ENCODE peak calls at places on chromosomes 1 and 21, in ten cellular contexts. F, O, K, A, L, H, B, M, D and Q are unnamed samples.

GRCh38 chr21:44736291-44737004 is 25.1 kb upstream of the TSPEAR start:
- DNase-seq in A (no peak), K (no peak), L (no peak), B (no peak), D (no peak), O (no peak), M (no peak), F (no peak), H (no peak), Q (peak)

GRCh38 chr1:41475859-41476567 is 8.5 kb downstream of the EDN2 start:
- DNase-seq in H (no peak), M (no peak), D (peak), K (no peak), B (peak), F (no peak), A (no peak), O (no peak), L (no peak), Q (no peak)

GRCh38 chr1:12448746-12449177 is 169.2 kb downstream of the DHRS3 start:
- DNase-seq in L (peak), M (no peak), O (no peak), K (no peak), B (peak), A (no peak), H (no peak), F (no peak), D (no peak), Q (no peak)

GRCh38 chr1:193542668-193543067 is 356.3 kb upstream of the B3GALT2 start:
- DNase-seq in L (no peak), K (no peak), B (no peak), M (no peak), F (no peak), D (no peak), O (no peak), A (no peak), H (no peak), Q (no peak)

GRCh38 chr1:108038837-108039236 is 73.9 kb upstream of the VAV3 start:
- DNase-seq in H (no peak), L (no peak), O (no peak), M (no peak), F (no peak), D (no peak), B (no peak), K (no peak), A (no peak), Q (no peak)

GRCh38 chr21:35457097-35457496 is 408.0 kb upstream of the RUNX1 start:
- DNase-seq in O (no peak), F (no peak), H (no peak), M (no peak), B (no peak), L (no peak), D (no peak), A (no peak), K (no peak), Q (no peak)

GRCh38 chr1:204651843-204652421 is 33.6 kb downstream of the LRRN2 start:
- DNase-seq in L (no peak), M (no peak), H (no peak), A (no peak), O (no peak), D (no peak), K (no peak), B (no peak), F (no peak), Q (no peak)

GRCh38 chr1:16187748-16188401 is 24.6 kb downstream of the ARHGEF19 start:
- DNase-seq in L (peak), A (no peak), K (peak), M (peak), D (peak), O (no peak), H (peak), F (peak), B (peak), Q (peak)

GRCh38 chr1:53073899-53074311 is 11.9 kb downstream of the PODN start:
- DNase-seq in L (no peak), K (no peak), O (no peak), D (peak), M (no peak), B (no peak), F (no peak), A (no peak), H (no peak), Q (no peak)

GRCh38 chr21:38121888-38122705 is 134.7 kb upstream of the KCNJ15 start:
- DNase-seq in D (no peak), A (no peak), B (no peak), K (no peak), M (no peak), O (no peak), F (no peak), L (no peak), H (no peak), Q (no peak)

GRCh38 chr1:225657462-225657989 is 4.6 kb upstream of the ENAH start:
- DNase-seq in F (no peak), H (no peak), K (no peak), D (no peak), A (no peak), L (no peak), M (no peak), B (peak), O (peak), Q (peak)

GRCh38 chr1:231395051-231395995 is 26.8 kb downstream of the EGLN1 start:
- DNase-seq in M (no peak), B (peak), L (peak), H (no peak), D (no peak), K (no peak), A (peak), F (no peak), O (peak), Q (peak)

GRCh38 chr1:179253286-179253972 is 24.0 kb upstream of the ABL2 start:
- DNase-seq in M (no peak), D (no peak), O (no peak), A (no peak), F (no peak), B (no peak), L (no peak), K (no peak), H (no peak), Q (peak)

GRCh38 chr21:34072145-34073031 is 990 bp upstream of the MRPS6 start:
- DNase-seq in L (peak), D (peak), K (no peak), B (peak), A (no peak), O (no peak), H (peak), F (peak), M (no peak), Q (no peak)

GRCh38 chr1:170881268-170882265 is 53.8 kb upstream of the MROH9 start:
- DNase-seq in K (no peak), B (peak), D (no peak), A (peak), M (no peak), O (peak), H (no peak), F (no peak), L (no peak), Q (peak)

GRCh38 chr1:248696261-248696660 is 6.3 kb downstream of the OR14I1 start:
- DNase-seq in F (no peak), K (no peak), B (no peak), A (no peak), D (no peak), H (no peak), L (peak), O (no peak), M (no peak), Q (no peak)

GRCh38 chr1:193589597-193590040 is 403.2 kb upstream of the B3GALT2 start:
- DNase-seq in B (no peak), K (no peak), D (no peak), M (no peak), L (peak), H (no peak), A (no peak), O (peak), F (no peak), Q (peak)

GRCh38 chr1:202567747-202568146 is 142.5 kb downstream of the SYT2 start:
- DNase-seq in M (no peak), L (no peak), H (no peak), B (peak), F (no peak), A (no peak), O (no peak), K (no peak), D (no peak), Q (no peak)

GRCh38 chr1:183126528-183126927 is 59.5 kb upstream of the LAMC2 start:
- DNase-seq in B (peak), L (no peak), M (no peak), O (no peak), D (no peak), H (no peak), F (no peak), K (no peak), A (no peak), Q (no peak)

GRCh38 chr1:53860967-53861411 is 22.9 kb upstream of the NDC1 start:
- DNase-seq in O (peak), A (no peak), M (peak), B (peak), D (peak), K (peak), F (peak), L (peak), H (peak), Q (peak)

GRCh38 chr1:154943649-154944421 is 7.3 kb upstream of the PMVK start:
- DNase-seq in B (peak), D (no peak), L (peak), M (peak), O (no peak), F (peak), A (no peak), K (no peak), H (peak), Q (peak)

GRCh38 chr21:36246080-36246631 is 73.8 kb upstream of the MORC3 start:
- DNase-seq in B (no peak), D (no peak), O (no peak), H (no peak), L (peak), A (no peak), F (no peak), K (no peak), M (no peak), Q (no peak)

GRCh38 chr1:56508523-56508983 is 70.8 kb downstream of the PLPP3 start:
- DNase-seq in O (no peak), F (no peak), A (no peak), D (peak), K (no peak), M (no peak), L (peak), H (no peak), B (peak), Q (peak)

GRCh38 chr21:44920694-44921604 is at the start of gene ITGB2:
- DNase-seq in H (peak), A (no peak), M (no peak), L (peak), F (no peak), D (peak), B (no peak), K (no peak), O (no peak), Q (no peak)

GRCh38 chr1:234745844-234746797 is 136.1 kb upstream of the IRF2BP2 start:
- DNase-seq in D (no peak), A (peak), K (no peak), F (no peak), L (no peak), O (no peak), H (no peak), M (no peak), B (peak), Q (peak)

GRCh38 chr1:8317647-8318360 is at the start of gene SLC45A1:
- DNase-seq in H (peak), F (peak), A (no peak), O (no peak), D (peak), L (peak), K (peak), M (peak), B (peak), Q (peak)

GRCh38 chr1:224212618-224213037 is 29.6 kb downstream of the DEGS1 start:
- DNase-seq in H (no peak), O (no peak), D (no peak), B (no peak), M (no peak), A (no peak), K (no peak), L (no peak), F (no peak), Q (no peak)

GRCh38 chr1:180652791-180653190 is 21.0 kb downstream of the XPR1 start:
- DNase-seq in L (no peak), O (no peak), F (no peak), H (no peak), A (no peak), K (no peak), D (no peak), B (peak), M (no peak), Q (no peak)

GRCh38 chr1:2046953-2047748 is 3.1 kb upstream of the PRKCZ start:
- DNase-seq in A (no peak), H (no peak), B (no peak), F (no peak), K (no peak), L (no peak), D (peak), O (no peak), M (no peak), Q (no peak)